ENCODE peak calls at places on chromosomes 7 and 10, in four cellular contexts. Q is HCT116, V is H54, A is A549. Y is an unnamed sample.

GRCh38 chr7:50209461-50210161 is 94.9 kb upstream of the IKZF1 start:
- DNase-seq in Q (no peak), V (no peak), A (no peak), Y (no peak)

GRCh38 chr7:50529093-50529862 is 35.9 kb downstream of the DDC start:
- DNase-seq in V (no peak), A (no peak), Q (no peak), Y (no peak)

GRCh38 chr7:36749282-36749960 is 25.1 kb upstream of the AOAH start:
- DNase-seq in A (no peak), V (no peak), Q (no peak), Y (no peak)

GRCh38 chr10:34993782-34994181 is 96.4 kb downstream of the CUL2 start:
- DNase-seq in V (no peak), A (no peak), Q (no peak), Y (no peak)

GRCh38 chr7:133513608-133514007 is 260.7 kb downstream of the EXOC4 start:
- DNase-seq in V (no peak), A (no peak), Q (no peak), Y (no peak)

GRCh38 chr7:80231719-80232118 is 97.1 kb downstream of the GNAI1 start:
- DNase-seq in Q (no peak), A (no peak), V (no peak), Y (no peak)

GRCh38 chr7:34019431-34019830 is 114.1 kb downstream of the BMPER start:
- DNase-seq in Q (no peak), A (no peak), V (no peak), Y (no peak)

GRCh38 chr7:116328161-116328560 is 117.8 kb downstream of the TES start:
- DNase-seq in Q (no peak), A (no peak), V (no peak), Y (no peak)

GRCh38 chr10:70619271-70620019 is 16.9 kb upstream of the PRF1 start:
- DNase-seq in V (peak), A (peak), Q (peak), Y (no peak)

GRCh38 chr10:60428387-60428737 is 38.7 kb upstream of the ANK3 start:
- DNase-seq in A (no peak), Q (no peak), V (no peak), Y (no peak)

GRCh38 chr7:1361016-1361755 is 98.1 kb downstream of the MICALL2 start:
- DNase-seq in Q (no peak), A (no peak), V (no peak), Y (no peak)

GRCh38 chr7:70316745-70317144 is 718.5 kb downstream of the AUTS2 start:
- DNase-seq in Q (no peak), A (no peak), V (no peak), Y (no peak)

GRCh38 chr7:151313857-151314256 is 27.8 kb upstream of the NUB1 start:
- DNase-seq in Q (no peak), V (no peak), A (no peak), Y (no peak)

GRCh38 chr7:123871998-123872867 is 27.3 kb downstream of the HYAL4 start:
- DNase-seq in Q (peak), A (peak), V (peak), Y (peak)

GRCh38 chr10:50367732-50368131 is 116.4 kb upstream of the ASAH2 start:
- DNase-seq in A (peak), V (no peak), Q (peak), Y (peak)

GRCh38 chr10:9211228-9211627 is 1156.7 kb downstream of the GATA3 start:
- DNase-seq in A (no peak), V (no peak), Q (no peak), Y (no peak)

GRCh38 chr7:139597028-139597427 is 73.5 kb downstream of the CLEC2L start:
- DNase-seq in A (no peak), V (no peak), Q (no peak), Y (no peak)

GRCh38 chr10:122085423-122085911 is 96.5 kb downstream of the TACC2 start:
- DNase-seq in V (no peak), A (no peak), Q (no peak), Y (no peak)

GRCh38 chr10:14879055-14879800 is 562 bp downstream of the SUV39H2 start:
- DNase-seq in V (peak), Q (no peak), A (peak), Y (peak)

GRCh38 chr7:132771301-132771730 is 195.0 kb upstream of the PLXNA4 start:
- DNase-seq in V (no peak), A (no peak), Q (no peak), Y (no peak)

GRCh38 chr7:138237995-138238394 is 161.7 kb downstream of the AKR1D1 start:
- DNase-seq in V (no peak), Q (no peak), A (no peak), Y (no peak)

GRCh38 chr10:17923728-17924127 is 28.0 kb upstream of the SLC39A12 start:
- DNase-seq in V (peak), A (no peak), Q (no peak), Y (no peak)

GRCh38 chr10:127044191-127044590 is 139.0 kb downstream of the DOCK1 start:
- DNase-seq in A (no peak), V (no peak), Q (no peak), Y (no peak)

GRCh38 chr10:62805139-62806092 is 896 bp downstream of the ADO start:
- DNase-seq in Q (no peak), A (peak), V (no peak), Y (peak)

GRCh38 chr10:86402283-86402931 is 35.8 kb upstream of the GRID1 start:
- DNase-seq in V (no peak), A (no peak), Q (no peak), Y (no peak)

DNA sequence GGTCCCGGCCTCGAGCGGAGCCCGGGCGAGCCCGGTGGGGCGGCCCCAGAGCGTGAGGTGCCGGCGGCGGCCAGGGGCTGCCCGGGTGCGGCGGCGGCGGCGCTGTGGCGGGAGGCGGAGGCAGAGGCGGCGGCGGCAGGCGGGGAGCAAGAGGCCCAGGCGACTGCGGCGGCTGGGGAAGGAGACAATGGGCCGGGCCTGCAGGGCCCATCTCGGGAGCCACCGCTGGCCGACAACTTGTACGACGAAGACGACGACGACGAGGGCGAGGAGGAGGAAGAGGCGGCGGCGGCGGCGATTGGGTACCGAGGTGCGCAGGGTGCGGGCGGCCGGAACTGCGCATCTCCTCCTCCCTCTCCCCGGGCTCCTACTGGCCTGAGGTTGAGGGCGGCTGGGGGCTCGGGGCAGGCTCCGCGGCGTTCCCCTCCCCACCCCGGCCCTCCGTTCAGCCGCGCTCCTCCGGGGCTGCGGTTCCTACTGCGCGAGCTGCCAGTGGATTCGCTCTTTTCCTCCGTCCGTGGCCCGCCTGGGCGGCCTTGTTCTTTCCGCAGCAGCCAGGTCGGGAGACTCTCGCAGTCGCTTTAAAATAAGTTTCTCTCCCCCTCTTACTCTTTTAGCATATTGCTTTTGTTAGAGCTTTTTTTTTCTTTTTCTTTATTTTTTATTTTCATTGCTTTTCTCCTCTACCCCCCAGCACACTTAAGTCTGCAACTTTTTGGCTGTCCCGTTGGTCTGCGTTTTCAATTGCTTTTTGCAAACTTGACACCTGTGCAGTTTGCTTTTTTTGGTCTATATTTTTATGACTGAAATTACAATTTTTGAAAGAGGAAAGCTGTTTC is 605 bp downstream of the SIRT1 start:
- DNase-seq in A (peak), Q (peak), V (peak), Y (peak)
- TF ChIP-seq POLR2A in A (peak), Q (no peak), V (no peak), Y (peak)

GRCh38 chr7:104209063-104209462 is 1.2 kb upstream of the ORC5 start:
- DNase-seq in V (no peak), A (no peak), Q (no peak), Y (no peak)

GRCh38 chr7:104207348-104207730 is 474 bp downstream of the ORC5 start:
- DNase-seq in Q (no peak), A (no peak), V (no peak), Y (peak)

GRCh38 chr7:104208421-104208780 is 588 bp upstream of the ORC5 start:
- DNase-seq in V (no peak), Q (no peak), A (no peak), Y (no peak)

GRCh38 chr7:104206841-104207240 is 972 bp downstream of the ORC5 start:
- DNase-seq in A (no peak), Q (no peak), V (no peak), Y (peak)

GRCh38 chr7:104207731-104208420 is at the start of gene ORC5:
- DNase-seq in V (peak), A (peak), Q (peak), Y (peak)
- TF ChIP-seq POLR2A in V (peak), A (peak), Q (peak), Y (peak)

GRCh38 chr7:11706666-11707605 is 125.1 kb downstream of the THSD7A start:
- DNase-seq in Q (no peak), A (peak), V (no peak), Y (no peak)

GRCh38 chr7:11709240-11709639 is 122.8 kb downstream of the THSD7A start:
- DNase-seq in Q (no peak), V (no peak), A (no peak), Y (no peak)

GRCh38 chr7:11713352-11713751 is 118.6 kb downstream of the THSD7A start:
- DNase-seq in V (no peak), A (no peak), Q (no peak), Y (no peak)

GRCh38 chr7:11707606-11708193 is 124.3 kb downstream of the THSD7A start:
- DNase-seq in A (no peak), V (no peak), Q (no peak), Y (no peak)

DNA sequence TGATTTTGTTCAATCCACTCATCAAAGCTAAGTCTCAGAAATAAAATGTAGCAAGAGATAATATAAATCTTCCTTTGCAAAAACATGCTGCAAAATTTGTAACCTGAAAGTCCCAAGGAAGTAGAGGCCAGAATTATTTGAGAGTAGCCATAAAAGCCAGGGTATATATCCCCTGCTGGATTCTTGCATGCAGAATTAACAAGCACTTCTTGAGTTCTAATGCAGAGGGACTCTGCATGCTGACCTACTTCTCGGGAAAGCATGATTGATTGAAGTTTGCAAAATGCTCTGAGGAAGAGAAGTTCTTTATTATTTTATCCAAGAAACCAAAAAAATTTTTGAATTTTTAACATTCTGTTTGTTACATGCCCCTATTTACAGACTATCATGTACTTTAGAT is 121.6 kb downstream of the THSD7A start:
- DNase-seq in A (no peak), V (no peak), Q (no peak), Y (no peak)
- TF ChIP-seq POLR2A in A (no peak), V (no peak), Q (no peak), Y (no peak)

GRCh38 chr10:117460846-117461765 is 81.4 kb upstream of the EMX2 start:
- DNase-seq in A (no peak), Q (no peak), V (no peak), Y (no peak)

GRCh38 chr10:117463545-117463920 is 79.0 kb upstream of the EMX2 start:
- DNase-seq in V (no peak), A (no peak), Q (no peak), Y (no peak)

GRCh38 chr10:117462424-117462792 is 80.1 kb upstream of the EMX2 start:
- DNase-seq in Q (no peak), V (no peak), A (peak), Y (peak)

GRCh38 chr10:117462816-117463544 is 79.6 kb upstream of the EMX2 start:
- DNase-seq in V (no peak), Q (no peak), A (no peak), Y (no peak)

DNA sequence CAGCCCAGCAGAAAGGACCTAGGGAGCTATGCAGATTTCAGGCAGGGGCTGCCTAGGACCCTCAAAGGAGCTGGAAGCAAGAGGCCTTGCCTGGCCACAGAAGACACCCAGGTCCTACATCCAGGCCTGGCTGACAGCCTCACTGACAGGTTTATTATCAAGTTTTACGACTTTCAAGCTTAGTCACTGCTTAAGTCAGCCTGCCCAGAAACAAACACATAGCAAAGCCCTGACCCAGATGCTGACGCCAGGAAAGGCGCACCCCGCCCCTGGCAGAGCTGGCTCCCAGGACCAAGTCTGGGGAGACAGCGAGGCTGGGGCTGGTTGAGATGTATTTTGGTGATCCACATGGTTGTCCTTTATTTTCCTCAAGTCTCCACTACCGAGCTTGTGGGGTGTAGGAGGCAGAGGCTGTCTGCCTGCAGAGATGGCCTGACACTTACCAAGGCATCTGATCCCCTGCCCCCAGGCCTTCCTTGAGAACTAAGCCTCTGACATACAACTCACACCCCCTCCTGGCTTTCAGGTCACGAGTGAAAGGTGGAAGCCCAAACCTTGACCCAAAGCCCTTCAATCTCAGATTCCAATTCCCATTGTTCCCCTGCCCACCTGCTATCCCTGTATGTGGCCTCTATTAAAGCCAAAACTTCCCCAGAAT is 80.7 kb upstream of the EMX2 start:
- DNase-seq in V (peak), Q (peak), A (peak), Y (peak)
- TF ChIP-seq POLR2A in V (peak), Q (no peak), A (no peak), Y (no peak)

GRCh38 chr7:74223711-74224510 is 14.1 kb downstream of the LAT2 start:
- DNase-seq in V (no peak), A (no peak), Q (no peak), Y (no peak)

GRCh38 chr7:74222851-74223710 is 13.3 kb downstream of the LAT2 start:
- DNase-seq in V (no peak), Q (no peak), A (no peak), Y (no peak)

GRCh38 chr7:74226633-74227032 is 16.8 kb downstream of the LAT2 start:
- DNase-seq in A (no peak), V (no peak), Q (no peak), Y (no peak)

GRCh38 chr7:74224511-74224832 is 14.7 kb downstream of the LAT2 start:
- DNase-seq in A (no peak), Q (no peak), V (no peak), Y (no peak)

GRCh38 chr7:74225400-74225799 is 15.6 kb downstream of the LAT2 start:
- DNase-seq in V (no peak), A (no peak), Q (no peak), Y (no peak)
- TF ChIP-seq POLR2A in V (no peak), A (no peak), Q (no peak), Y (no peak)

GRCh38 chr10:19411119-19411518 is 362.5 kb downstream of the MALRD1 start:
- DNase-seq in Q (no peak), V (no peak), A (no peak), Y (no peak)
- TF ChIP-seq POLR2A in Q (no peak), V (no peak), A (no peak), Y (no peak)

GRCh38 chr10:89643812-89644690 is 991 bp downstream of the PANK1 start:
- DNase-seq in A (peak), Q (peak), V (peak), Y (peak)

GRCh38 chr10:89643431-89643811 is 1.6 kb downstream of the PANK1 start:
- DNase-seq in V (no peak), Q (no peak), A (no peak), Y (no peak)

GRCh38 chr10:89644691-89644966 is 413 bp downstream of the PANK1 start:
- DNase-seq in Q (no peak), V (no peak), A (peak), Y (no peak)

GRCh38 chr10:89645742-89646172 is 715 bp upstream of the PANK1 start:
- DNase-seq in Q (no peak), V (no peak), A (no peak), Y (peak)

GRCh38 chr10:89644967-89645741 is at the start of gene PANK1:
- DNase-seq in A (peak), Q (peak), V (peak), Y (peak)
- TF ChIP-seq POLR2A in A (peak), Q (peak), V (peak), Y (peak)

GRCh38 chr7:155645652-155646051 is 1.2 kb downstream of the RBM33 start:
- DNase-seq in A (no peak), Q (no peak), V (no peak), Y (peak)

GRCh38 chr7:155643804-155644177 is 670 bp upstream of the RBM33 start:
- DNase-seq in Q (no peak), V (no peak), A (peak), Y (no peak)

GRCh38 chr7:155646669-155647068 is 2.2 kb downstream of the RBM33 start:
- DNase-seq in V (no peak), A (no peak), Q (no peak), Y (no peak)

GRCh38 chr7:155644971-155645509 is 579 bp downstream of the RBM33 start:
- DNase-seq in A (peak), V (no peak), Q (no peak), Y (peak)

GRCh38 chr7:155644178-155644970 is at the start of gene RBM33:
- DNase-seq in Q (peak), V (peak), A (peak), Y (peak)
- TF ChIP-seq POLR2A in Q (peak), V (peak), A (peak), Y (peak)